ENCODE peak calls at places on chromosomes 3 and 15, in seven cellular contexts. One of them, this sample, is unnamed.

GRCh38 chr3:65595222-65595996 is 443.3 kb downstream of the MAGI1 start:
- DNase-seq in PC-9: no peak
- DNase-seq in A673: no peak
- DNase-seq in SK-N-MC: no peak
- DNase-seq in fibroblast of lung: no peak
- DNase-seq in GM23248: no peak
- DNase-seq in mammary epithelial cell: no peak
- DNase-seq in this sample: peak

GRCh38 chr3:17912011-17912760 is 169.8 kb upstream of the TBC1D5 start:
- DNase-seq in PC-9: no peak
- DNase-seq in A673: no peak
- DNase-seq in fibroblast of lung: no peak
- DNase-seq in SK-N-MC: no peak
- DNase-seq in GM23248: no peak
- DNase-seq in mammary epithelial cell: no peak
- DNase-seq in this sample: no peak

GRCh38 chr3:59856921-59857320 is 807.1 kb upstream of the CFAP20DC start:
- DNase-seq in fibroblast of lung: no peak
- DNase-seq in PC-9: no peak
- DNase-seq in A673: no peak
- DNase-seq in GM23248: no peak
- DNase-seq in mammary epithelial cell: no peak
- DNase-seq in SK-N-MC: no peak
- DNase-seq in this sample: no peak

GRCh38 chr3:25747033-25747432 is 36.2 kb downstream of the NGLY1 start:
- DNase-seq in mammary epithelial cell: peak
- DNase-seq in SK-N-MC: no peak
- DNase-seq in PC-9: no peak
- DNase-seq in GM23248: peak
- DNase-seq in A673: no peak
- DNase-seq in fibroblast of lung: peak
- DNase-seq in this sample: no peak

GRCh38 chr15:68385671-68386586 is 46.0 kb downstream of the ITGA11 start:
- DNase-seq in A673: no peak
- DNase-seq in fibroblast of lung: no peak
- DNase-seq in PC-9: no peak
- DNase-seq in SK-N-MC: no peak
- DNase-seq in GM23248: no peak
- DNase-seq in mammary epithelial cell: no peak
- DNase-seq in this sample: no peak

GRCh38 chr3:133570937-133571320 is 2.6 kb upstream of the CDV3 start:
- DNase-seq in A673: no peak
- DNase-seq in mammary epithelial cell: no peak
- DNase-seq in SK-N-MC: no peak
- DNase-seq in GM23248: peak
- DNase-seq in fibroblast of lung: peak
- DNase-seq in PC-9: peak
- DNase-seq in this sample: no peak

GRCh38 chr3:177525987-177526712 is 328.9 kb upstream of the TBL1XR1 start:
- DNase-seq in GM23248: peak
- DNase-seq in PC-9: peak
- DNase-seq in mammary epithelial cell: peak
- DNase-seq in A673: no peak
- DNase-seq in fibroblast of lung: peak
- DNase-seq in SK-N-MC: no peak
- DNase-seq in this sample: no peak

GRCh38 chr15:62296756-62297507 is 131.8 kb upstream of the C2CD4B start:
- DNase-seq in A673: no peak
- DNase-seq in SK-N-MC: no peak
- DNase-seq in PC-9: no peak
- DNase-seq in mammary epithelial cell: no peak
- DNase-seq in GM23248: no peak
- DNase-seq in fibroblast of lung: no peak
- DNase-seq in this sample: peak

GRCh38 chr3:156051651-156052050 is 68.7 kb upstream of the KCNAB1 start:
- DNase-seq in SK-N-MC: no peak
- DNase-seq in fibroblast of lung: no peak
- DNase-seq in PC-9: no peak
- DNase-seq in A673: no peak
- DNase-seq in mammary epithelial cell: no peak
- DNase-seq in GM23248: no peak
- DNase-seq in this sample: no peak

GRCh38 chr3:128996741-128997140 is 2.9 kb upstream of the CFAP92 start:
- DNase-seq in PC-9: no peak
- DNase-seq in A673: no peak
- DNase-seq in mammary epithelial cell: no peak
- DNase-seq in GM23248: no peak
- DNase-seq in SK-N-MC: no peak
- DNase-seq in fibroblast of lung: no peak
- DNase-seq in this sample: no peak

GRCh38 chr3:185820973-185821758 is 3.7 kb downstream of the IGF2BP2 start:
- DNase-seq in fibroblast of lung: peak
- DNase-seq in mammary epithelial cell: peak
- DNase-seq in A673: peak
- DNase-seq in PC-9: no peak
- DNase-seq in GM23248: peak
- DNase-seq in SK-N-MC: peak
- DNase-seq in this sample: no peak

GRCh38 chr3:120033594-120033993 is 60.7 kb downstream of the GSK3B start:
- DNase-seq in SK-N-MC: no peak
- DNase-seq in mammary epithelial cell: no peak
- DNase-seq in PC-9: no peak
- DNase-seq in A673: no peak
- DNase-seq in fibroblast of lung: no peak
- DNase-seq in GM23248: no peak
- DNase-seq in this sample: no peak

GRCh38 chr3:169241575-169241927 is 422.0 kb downstream of the MECOM start:
- DNase-seq in GM23248: peak
- DNase-seq in PC-9: no peak
- DNase-seq in A673: peak
- DNase-seq in SK-N-MC: no peak
- DNase-seq in fibroblast of lung: peak
- DNase-seq in mammary epithelial cell: peak
- DNase-seq in this sample: no peak

GRCh38 chr15:99956820-99957641 is 223.8 kb upstream of the LYSMD4 start:
- DNase-seq in fibroblast of lung: no peak
- DNase-seq in A673: no peak
- DNase-seq in PC-9: no peak
- DNase-seq in mammary epithelial cell: no peak
- DNase-seq in GM23248: no peak
- DNase-seq in SK-N-MC: no peak
- DNase-seq in this sample: no peak

DNA sequence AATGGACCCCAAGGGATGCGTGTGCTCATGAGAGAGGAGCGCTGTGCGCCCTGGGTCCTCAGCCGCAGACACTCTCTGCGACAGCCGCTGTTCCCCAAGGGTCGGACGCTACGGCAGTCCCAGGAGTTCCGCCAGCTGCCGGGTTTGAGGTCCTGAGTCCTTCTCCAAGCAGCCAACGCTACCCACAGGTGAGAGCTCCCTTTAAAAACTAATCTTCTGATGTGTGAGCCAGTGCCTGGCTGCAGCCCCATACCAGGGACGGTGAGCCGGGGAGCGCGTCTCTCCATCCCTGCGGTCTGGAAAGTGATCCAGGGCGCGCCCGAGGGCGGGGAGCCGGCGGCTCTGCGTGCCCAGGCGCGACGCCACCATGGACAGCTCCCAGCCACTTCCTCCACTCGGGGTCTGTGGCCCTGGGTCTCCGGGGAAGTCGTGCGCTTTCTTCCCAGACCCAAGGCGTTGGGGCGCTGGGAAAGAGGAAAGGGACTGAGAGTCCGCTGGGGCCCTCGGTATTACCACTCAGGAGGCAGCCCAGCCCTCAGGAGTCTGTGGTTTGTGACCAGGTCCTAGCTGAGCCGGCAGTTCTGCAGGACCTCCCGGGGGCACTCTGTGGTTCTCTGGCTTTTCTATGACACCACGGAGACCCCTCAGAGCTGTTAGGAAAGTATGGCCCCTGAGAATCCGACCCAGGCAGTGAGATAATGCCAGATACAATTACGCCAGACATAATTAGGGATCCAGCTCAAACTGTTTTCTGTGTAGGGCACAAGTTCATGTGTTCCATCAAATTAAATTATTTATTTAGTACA is 1.4 kb downstream of the CEMIP start:
- DNase-seq in mammary epithelial cell: peak
- DNase-seq in GM23248: peak
- DNase-seq in A673: peak
- DNase-seq in PC-9: peak
- DNase-seq in SK-N-MC: no peak
- DNase-seq in fibroblast of lung: peak
- DNase-seq in this sample: peak
- TF ChIP-seq EZH2 in mammary epithelial cell: peak
- TF ChIP-seq EZH2 in GM23248: no peak
- TF ChIP-seq EZH2 in A673: peak
- TF ChIP-seq EZH2 in PC-9: no peak
- TF ChIP-seq EZH2 in SK-N-MC: peak
- TF ChIP-seq EZH2 in fibroblast of lung: no peak
- TF ChIP-seq EZH2 in this sample: peak

GRCh38 chr15:37095197-37095992 is 5.0 kb downstream of the MEIS2 start:
- DNase-seq in SK-N-MC: no peak
- DNase-seq in PC-9: no peak
- DNase-seq in A673: no peak
- DNase-seq in mammary epithelial cell: no peak
- DNase-seq in fibroblast of lung: no peak
- DNase-seq in GM23248: no peak
- DNase-seq in this sample: peak

GRCh38 chr15:37098468-37099320 is 1.7 kb downstream of the MEIS2 start:
- DNase-seq in GM23248: peak
- DNase-seq in fibroblast of lung: no peak
- DNase-seq in A673: peak
- DNase-seq in mammary epithelial cell: peak
- DNase-seq in PC-9: peak
- DNase-seq in SK-N-MC: no peak
- DNase-seq in this sample: peak

GRCh38 chr15:37094542-37095196 is 5.7 kb downstream of the MEIS2 start:
- DNase-seq in SK-N-MC: no peak
- DNase-seq in PC-9: no peak
- DNase-seq in fibroblast of lung: peak
- DNase-seq in mammary epithelial cell: no peak
- DNase-seq in GM23248: peak
- DNase-seq in A673: no peak
- DNase-seq in this sample: no peak

GRCh38 chr15:37095993-37096877 is 4.1 kb downstream of the MEIS2 start:
- DNase-seq in SK-N-MC: no peak
- DNase-seq in mammary epithelial cell: no peak
- DNase-seq in PC-9: no peak
- DNase-seq in A673: no peak
- DNase-seq in GM23248: peak
- DNase-seq in fibroblast of lung: no peak
- DNase-seq in this sample: peak

GRCh38 chr15:37096878-37097568 is 3.3 kb downstream of the MEIS2 start:
- DNase-seq in A673: no peak
- DNase-seq in fibroblast of lung: no peak
- DNase-seq in SK-N-MC: no peak
- DNase-seq in GM23248: peak
- DNase-seq in mammary epithelial cell: no peak
- DNase-seq in PC-9: no peak
- DNase-seq in this sample: no peak
- TF ChIP-seq EZH2 in A673: no peak
- TF ChIP-seq EZH2 in fibroblast of lung: no peak
- TF ChIP-seq EZH2 in SK-N-MC: no peak
- TF ChIP-seq EZH2 in GM23248: no peak
- TF ChIP-seq EZH2 in mammary epithelial cell: no peak
- TF ChIP-seq EZH2 in PC-9: no peak
- TF ChIP-seq EZH2 in this sample: peak

GRCh38 chr15:78810377-78811123 is 714 bp downstream of the ADAMTS7 start:
- DNase-seq in SK-N-MC: no peak
- DNase-seq in GM23248: peak
- DNase-seq in PC-9: peak
- DNase-seq in A673: peak
- DNase-seq in mammary epithelial cell: peak
- DNase-seq in fibroblast of lung: peak
- DNase-seq in this sample: peak
- TF ChIP-seq EZH2 in SK-N-MC: peak
- TF ChIP-seq EZH2 in GM23248: peak
- TF ChIP-seq EZH2 in PC-9: no peak
- TF ChIP-seq EZH2 in A673: peak
- TF ChIP-seq EZH2 in mammary epithelial cell: no peak
- TF ChIP-seq EZH2 in fibroblast of lung: peak
- TF ChIP-seq EZH2 in this sample: peak

DNA sequence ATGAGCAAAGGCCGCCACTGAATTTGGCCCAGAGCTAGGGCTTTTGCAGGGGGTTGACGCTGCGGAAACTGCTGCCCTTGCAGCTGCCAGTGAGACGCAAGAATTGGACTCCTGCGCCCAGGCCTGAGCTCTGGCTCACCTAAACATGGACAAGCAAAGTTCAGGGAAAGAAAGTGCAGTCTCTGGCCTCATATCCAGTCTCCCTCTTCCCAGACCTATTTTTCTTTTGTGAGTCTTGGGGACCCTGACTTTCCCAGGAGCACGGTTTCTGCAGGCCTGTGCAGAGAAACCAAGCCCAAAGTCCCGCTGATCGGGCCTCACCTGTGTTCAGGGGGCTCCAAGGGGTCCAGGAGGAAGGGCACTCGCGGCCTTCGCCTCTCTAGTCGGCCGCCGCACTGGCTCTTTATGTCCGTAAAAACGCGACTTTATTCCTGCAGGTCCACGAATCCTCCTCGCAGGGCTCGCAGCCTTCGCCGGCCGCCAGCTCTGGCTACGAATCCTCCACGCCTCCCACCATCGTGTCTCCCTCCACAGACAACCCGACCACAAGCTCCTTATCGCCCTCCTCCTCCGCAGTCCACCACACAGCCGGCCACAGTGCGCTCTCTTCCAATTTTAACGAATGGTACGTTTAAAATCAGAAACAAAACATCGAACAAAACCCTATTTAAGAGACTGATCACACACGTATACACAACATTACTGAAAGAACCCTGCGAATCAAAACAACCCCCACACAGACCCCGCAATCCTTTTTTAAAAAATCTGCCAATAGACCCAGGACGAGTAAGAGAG is 3.9 kb downstream of the ZIC1 start:
- DNase-seq in SK-N-MC: no peak
- DNase-seq in fibroblast of lung: no peak
- DNase-seq in PC-9: no peak
- DNase-seq in A673: no peak
- DNase-seq in mammary epithelial cell: no peak
- DNase-seq in GM23248: no peak
- DNase-seq in this sample: peak
- TF ChIP-seq EZH2 in SK-N-MC: no peak
- TF ChIP-seq EZH2 in fibroblast of lung: peak
- TF ChIP-seq EZH2 in PC-9: no peak
- TF ChIP-seq EZH2 in A673: peak
- TF ChIP-seq EZH2 in mammary epithelial cell: peak
- TF ChIP-seq EZH2 in GM23248: no peak
- TF ChIP-seq EZH2 in this sample: peak